ENCODE peak calls at places on chromosomes 1 and 21, in nine cellular contexts. W is GM13977, G is AG04449, F is fibroblast of the aortic adventitia, H is lower lobe of right lung, O is AG09309, D is mesothelial cell of epicardium, S is GM06990, R is stomach. Z is an unnamed sample.
A peak's percentile ranks its signal among the peaks of the same experiment; 100 is the strongest.

GRCh38 chr1:9557624-9558023 is 18.4 kb downstream of the SLC25A33 start:
- DNase-seq in W (no peak), G (no peak), F (no peak), H (no peak), O (no peak), D (no peak), S (no peak), R (no peak), Z (no peak)

GRCh38 chr1:60329636-60330035 is 256.1 kb upstream of the C1orf87 start:
- DNase-seq in W (no peak), G (no peak), F (no peak), H (no peak), O (no peak), D (no peak), S (no peak), R (no peak), Z (no peak)

GRCh38 chr1:89762431-89762800 is 58.4 kb upstream of the LRRC8D start:
- DNase-seq in W (no peak), G (no peak), F (no peak), H (no peak), O (no peak), D (no peak), S (no peak), R (no peak), Z (no peak)

GRCh38 chr1:65992160-65993046 is 199.7 kb downstream of the PDE4B start:
- DNase-seq in W (no peak), G (no peak), F (peak; percentile 2), H (no peak), O (no peak), D (no peak), S (no peak), R (no peak), Z (no peak)

GRCh38 chr1:162397943-162398560 is 13.9 kb downstream of the SH2D1B start:
- DNase-seq in W (no peak), G (no peak), F (no peak), H (no peak), O (no peak), D (no peak), S (no peak), R (no peak), Z (no peak)

GRCh38 chr1:64033667-64034215 is 169.7 kb upstream of the UBE2U start:
- DNase-seq in W (no peak), G (no peak), F (peak; percentile 94), H (no peak), O (no peak), D (no peak), S (no peak), R (no peak), Z (no peak)

GRCh38 chr1:235898126-235898525 is 31.4 kb upstream of the LYST start:
- DNase-seq in W (no peak), G (no peak), F (no peak), H (no peak), O (no peak), D (no peak), S (no peak), R (no peak), Z (no peak)

GRCh38 chr1:7117599-7118281 is 332.5 kb downstream of the CAMTA1 start:
- DNase-seq in W (no peak), G (peak; percentile 63), F (peak; percentile 60), H (no peak), O (peak; percentile 86), D (no peak), S (no peak), R (no peak), Z (no peak)

GRCh38 chr1:179925906-179926305 is 28.7 kb upstream of the CEP350 start:
- DNase-seq in W (no peak), G (no peak), F (no peak), H (no peak), O (no peak), D (no peak), S (no peak), R (no peak), Z (no peak)

GRCh38 chr21:17802568-17802967 is 16.6 kb downstream of the C21orf91 start:
- DNase-seq in W (no peak), G (peak; percentile 87), F (no peak), H (no peak), O (no peak), D (no peak), S (no peak), R (no peak), Z (no peak)

GRCh38 chr1:91400133-91400725 is 4.4 kb downstream of the HFM1 start:
- DNase-seq in W (no peak), G (no peak), F (peak; percentile 22), H (no peak), O (no peak), D (no peak), S (no peak), R (no peak), Z (no peak)

GRCh38 chr1:154575951-154576566 is 8.5 kb downstream of the CHRNB2 start:
- DNase-seq in W (no peak), G (no peak), F (no peak), H (no peak), O (no peak), D (no peak), S (no peak), R (no peak), Z (no peak)

GRCh38 chr1:85465099-85465790 is at the start of gene DDAH1:
- DNase-seq in W (peak; percentile 66), G (no peak), F (peak; percentile 56), H (peak; percentile 76), O (no peak), D (peak; percentile 61), S (peak; percentile 34), R (peak; percentile 83), Z (no peak)

GRCh38 chr21:35203093-35204021 is 154.3 kb upstream of the RUNX1 start:
- DNase-seq in W (no peak), G (no peak), F (peak; percentile 74), H (no peak), O (no peak), D (no peak), S (no peak), R (no peak), Z (no peak)

GRCh38 chr1:43420874-43421273 is 31.2 kb downstream of the SZT2 start:
- DNase-seq in W (no peak), G (no peak), F (no peak), H (no peak), O (no peak), D (no peak), S (no peak), R (no peak), Z (no peak)

GRCh38 chr1:61851849-61852692 is 109.8 kb downstream of the PATJ start:
- DNase-seq in W (peak; percentile 28), G (peak; percentile 17), F (peak; percentile 94), H (no peak), O (peak; percentile 41), D (no peak), S (no peak), R (no peak), Z (no peak)

GRCh38 chr1:227901906-227902640 is 45.7 kb downstream of the WNT9A start:
- DNase-seq in W (no peak), G (no peak), F (no peak), H (peak; percentile 42), O (no peak), D (no peak), S (no peak), R (no peak), Z (no peak)

GRCh38 chr1:6082430-6082971 is 36.8 kb downstream of the KCNAB2 start:
- DNase-seq in W (no peak), G (no peak), F (peak; percentile 58), H (no peak), O (no peak), D (no peak), S (no peak), R (no peak), Z (no peak)
- TF ChIP-seq CTCF in W (no peak), G (peak; percentile 47), F (peak; percentile 47), H (peak; percentile 28), O (peak; percentile 48), D (peak; percentile 13), S (no peak), R (no peak), Z (no peak)

DNA sequence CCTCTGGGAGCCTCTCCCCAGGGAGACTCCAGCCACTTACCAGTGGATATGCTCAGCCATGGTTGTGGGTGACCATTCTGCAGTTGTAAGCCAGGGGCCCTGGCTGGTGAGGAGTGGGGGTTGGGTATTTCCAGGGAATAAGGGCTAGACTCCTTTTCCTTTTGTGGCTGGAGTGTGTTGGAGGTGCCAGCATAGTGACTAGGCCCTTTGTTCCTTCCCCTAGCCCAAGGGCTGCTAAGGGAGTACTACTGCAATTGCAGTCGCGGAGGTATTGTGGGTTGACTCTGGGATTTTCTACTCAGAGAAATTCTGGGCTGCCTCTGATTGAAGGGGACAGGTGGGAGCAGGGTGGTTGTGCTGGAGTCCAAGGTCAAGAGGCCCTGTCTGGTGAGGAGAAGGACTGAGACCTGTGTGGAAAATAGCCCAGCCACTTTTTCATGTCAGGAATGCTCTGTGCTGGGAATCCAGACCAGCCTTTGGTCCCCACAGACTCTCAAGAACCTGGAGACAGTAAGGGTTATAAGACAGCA is 43.1 kb downstream of the MROH9 start:
- DNase-seq in W (no peak), G (no peak), F (no peak), H (no peak), O (no peak), D (no peak), S (no peak), R (no peak), Z (no peak)
- TF ChIP-seq CTCF in W (no peak), G (no peak), F (no peak), H (no peak), O (no peak), D (no peak), S (no peak), R (no peak), Z (no peak)

DNA sequence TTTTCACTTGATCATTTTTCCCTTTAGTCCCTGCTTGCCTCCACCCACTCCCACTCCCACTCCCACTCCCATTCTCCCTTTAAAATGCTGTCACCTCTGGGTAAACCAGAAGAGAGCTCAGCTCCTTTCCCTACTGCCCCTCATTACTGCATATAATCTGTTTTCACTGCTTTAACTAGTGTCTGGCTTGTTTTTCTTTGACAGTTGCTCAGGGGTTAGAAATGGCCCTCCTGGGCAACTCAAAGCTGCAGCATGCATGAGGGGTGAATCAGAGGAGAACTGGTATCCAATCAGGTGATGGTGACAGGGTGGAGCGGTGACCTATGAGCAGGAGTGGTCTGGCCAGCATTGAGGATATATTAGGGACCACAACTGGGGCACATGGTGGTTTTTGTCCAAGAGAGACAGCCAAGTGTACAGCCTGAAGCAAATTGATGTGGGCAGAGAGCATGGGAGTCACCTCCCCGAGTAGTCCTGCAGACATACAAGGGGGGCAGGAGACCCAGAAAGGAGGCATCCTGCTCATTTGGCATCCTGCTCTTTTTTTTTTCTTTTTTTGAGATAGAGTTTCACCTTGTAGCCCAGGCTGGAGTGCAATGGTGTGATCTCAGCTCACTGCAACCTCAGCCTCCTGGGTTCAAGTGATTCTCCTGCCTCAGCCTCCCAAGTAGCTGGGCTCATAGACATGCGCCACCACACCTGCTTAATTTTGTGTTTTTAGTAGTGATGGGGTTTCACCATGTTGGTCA is 42.7 kb upstream of the SRSF10 start:
- DNase-seq in W (no peak), G (peak; percentile 65), F (peak; percentile 86), H (no peak), O (no peak), D (no peak), S (no peak), R (no peak), Z (no peak)
- TF ChIP-seq CTCF in W (no peak), G (no peak), F (no peak), H (no peak), O (no peak), D (no peak), S (no peak), R (no peak), Z (no peak)

DNA sequence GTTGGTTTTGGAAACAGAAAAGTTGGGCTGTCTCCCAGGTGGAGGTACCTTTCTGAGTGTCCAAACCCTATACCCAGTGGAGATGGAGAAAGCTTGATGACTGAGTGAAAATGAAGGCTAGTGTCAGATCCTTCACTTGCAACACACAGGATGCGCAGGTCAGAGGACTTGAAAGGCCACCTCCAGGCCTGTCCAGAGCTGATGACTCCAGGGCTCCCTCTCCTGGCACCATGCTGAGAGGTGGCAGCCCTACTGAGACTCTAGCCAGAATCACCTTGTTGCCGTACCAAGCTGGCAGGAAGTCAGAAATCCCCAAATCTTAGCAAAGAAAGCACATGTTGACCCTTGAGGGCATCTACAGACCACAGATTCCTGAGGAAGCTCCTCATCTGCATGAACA is 16.4 kb downstream of the KNCN start:
- DNase-seq in W (peak; percentile 69), G (no peak), F (no peak), H (no peak), O (no peak), D (no peak), S (no peak), R (peak; percentile 56), Z (no peak)
- TF ChIP-seq CTCF in W (peak; percentile 51), G (peak; percentile 51), F (peak; percentile 39), H (peak; percentile 35), O (peak; percentile 44), D (no peak), S (peak; percentile 71), R (no peak), Z (no peak)